ENCODE peak calls at places on chromosomes 6 and 20, in four cellular contexts. P is GM06990, R is sigmoid colon, S is heart left ventricle. K is an unnamed sample.

GRCh38 chr6:41920921-41921711 is at the start of the genes BYSL and MED20:
- DNase-seq in P (peak; percentile 89), R (peak; percentile 96), S (peak; percentile 95), K (peak; percentile 96)

GRCh38 chr6:4778086-4778485 is 1.9 kb downstream of the CDYL start:
- DNase-seq in P (peak; percentile 57), R (no peak), S (no peak), K (no peak)

GRCh38 chr6:3843379-3844096 is 5.6 kb upstream of the FAM50B start:
- DNase-seq in P (no peak), R (no peak), S (no peak), K (no peak)

GRCh38 chr6:129929433-129929832 is 68.3 kb upstream of the TMEM244 start:
- DNase-seq in P (no peak), R (no peak), S (no peak), K (no peak)

GRCh38 chr6:81864124-81864523 is 111.6 kb upstream of the TENT5A start:
- DNase-seq in P (no peak), R (no peak), S (no peak), K (no peak)

GRCh38 chr6:131803007-131803769 is 4.6 kb upstream of the ENPP1 start:
- DNase-seq in P (no peak), R (no peak), S (no peak), K (no peak)

GRCh38 chr6:75528423-75528822 is 34.8 kb upstream of the FILIP1 start:
- DNase-seq in P (no peak), R (no peak), S (no peak), K (no peak)

GRCh38 chr20:45038747-45039469 is 62.0 kb downstream of the KCNS1 start:
- DNase-seq in P (no peak), R (no peak), S (no peak), K (no peak)

GRCh38 chr6:2454180-2454579 is 208.8 kb upstream of the GMDS start:
- DNase-seq in P (no peak), R (no peak), S (no peak), K (no peak)

GRCh38 chr20:40317156-40317790 is 371.8 kb downstream of the MAFB start:
- DNase-seq in P (no peak), R (no peak), S (no peak), K (no peak)

GRCh38 chr20:24382775-24383174 is 86.7 kb upstream of the SYNDIG1 start:
- DNase-seq in P (no peak), R (no peak), S (no peak), K (no peak)

GRCh38 chr20:17787816-17788215 is 88.0 kb downstream of the BANF2 start:
- DNase-seq in P (no peak), R (no peak), S (no peak), K (no peak)

GRCh38 chr6:45574885-45575284 is 197.2 kb upstream of the SUPT3H start:
- DNase-seq in P (no peak), R (no peak), S (no peak), K (no peak)

GRCh38 chr6:49082611-49083010 is 380.4 kb downstream of the MMUT start:
- DNase-seq in P (no peak), R (no peak), S (no peak), K (no peak)

GRCh38 chr6:107400748-107401147 is 58.6 kb downstream of the PDSS2 start:
- DNase-seq in P (no peak), R (no peak), S (no peak), K (no peak)
- TF ChIP-seq CTCF in P (no peak), R (no peak), S (no peak), K (no peak)

DNA sequence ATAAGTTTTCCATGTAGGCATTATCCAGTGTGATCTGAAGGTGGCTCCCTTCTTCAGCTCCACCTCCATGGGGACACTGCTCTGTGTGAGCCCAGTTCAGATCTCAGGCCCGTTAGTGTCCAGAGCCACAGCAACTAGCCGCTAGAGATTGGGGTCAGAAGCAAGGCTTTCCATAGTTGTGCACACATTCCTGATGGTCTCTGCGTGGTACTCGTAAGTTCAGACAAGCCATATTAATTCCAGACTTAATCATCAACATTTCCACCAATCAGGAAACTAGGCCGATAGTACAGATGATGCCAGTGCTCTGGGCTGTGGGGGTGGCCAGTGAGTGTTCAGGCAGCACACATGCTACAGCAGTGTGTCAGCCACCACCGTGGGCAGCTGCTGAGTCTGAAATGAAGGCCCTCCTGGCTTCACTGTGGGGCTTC is 17.5 kb upstream of the SYNCRIP start:
- DNase-seq in P (no peak), R (no peak), S (no peak), K (peak; percentile 28)
- TF ChIP-seq CTCF in P (no peak), R (no peak), S (no peak), K (no peak)

GRCh38 chr20:1119128-1119505 is 715 bp downstream of the PSMF1 start:
- DNase-seq in P (no peak), R (no peak), S (no peak), K (no peak)

GRCh38 chr20:1119524-1119923 is 1.1 kb downstream of the PSMF1 start:
- DNase-seq in P (no peak), R (no peak), S (no peak), K (no peak)

GRCh38 chr20:1118004-1118335 is 432 bp upstream of the PSMF1 start:
- DNase-seq in P (no peak), R (no peak), S (no peak), K (no peak)

GRCh38 chr20:1121439-1121838 is 3.0 kb downstream of the PSMF1 start:
- DNase-seq in P (no peak), R (no peak), S (no peak), K (no peak)

GRCh38 chr20:1118336-1119127 is at the start of gene PSMF1:
- DNase-seq in P (peak; percentile 97), R (peak; percentile 97), S (peak; percentile 97), K (peak; percentile 95)
- TF ChIP-seq CTCF in P (no peak), R (no peak), S (no peak), K (no peak)

GRCh38 chr20:22099348-22099747 is 393.9 kb downstream of the PAX1 start:
- DNase-seq in P (no peak), R (no peak), S (no peak), K (no peak)

GRCh38 chr20:22093122-22093521 is 387.7 kb downstream of the PAX1 start:
- DNase-seq in P (no peak), R (no peak), S (no peak), K (no peak)

GRCh38 chr20:22101606-22102005 is 396.1 kb downstream of the PAX1 start:
- DNase-seq in P (no peak), R (no peak), S (no peak), K (no peak)

GRCh38 chr20:22098451-22098850 is 393.0 kb downstream of the PAX1 start:
- DNase-seq in P (no peak), R (no peak), S (no peak), K (no peak)
- TF ChIP-seq CTCF in P (no peak), R (no peak), S (no peak), K (no peak)

K was measured in activated CD8-positive, alpha-beta T cell treated with anti-CD3 and anti-CD28 coated beads for 36 hours.